ENCODE peak calls at places on chromosomes 6 and 20, in five cellular contexts. One of them, this sample, is unnamed.

GRCh38 chr6:167737205-167737830 is 89.4 kb upstream of the AFDN start:
- DNase-seq in IMR-90: no peak
- DNase-seq in neuronal stem cell: no peak
- DNase-seq in H1: no peak
- DNase-seq in mesenchymal stem cell: no peak
- DNase-seq in this sample: no peak

GRCh38 chr20:55597526-55597925 is 407.8 kb downstream of the CBLN4 start:
- DNase-seq in IMR-90: no peak
- DNase-seq in neuronal stem cell: no peak
- DNase-seq in H1: no peak
- DNase-seq in mesenchymal stem cell: no peak
- DNase-seq in this sample: no peak

GRCh38 chr20:22908437-22908836 is 126.7 kb upstream of the SSTR4 start:
- DNase-seq in IMR-90: no peak
- DNase-seq in neuronal stem cell: no peak
- DNase-seq in H1: peak; percentile 51
- DNase-seq in mesenchymal stem cell: no peak
- DNase-seq in this sample: peak; percentile 22

GRCh38 chr6:155481215-155481614 is 25.6 kb upstream of the NOX3 start:
- DNase-seq in IMR-90: peak; percentile 56
- DNase-seq in neuronal stem cell: no peak
- DNase-seq in H1: no peak
- DNase-seq in mesenchymal stem cell: no peak
- DNase-seq in this sample: no peak

GRCh38 chr6:280775-281468 is 11.4 kb upstream of the DUSP22 start:
- DNase-seq in IMR-90: no peak
- DNase-seq in neuronal stem cell: no peak
- DNase-seq in H1: no peak
- DNase-seq in mesenchymal stem cell: no peak
- DNase-seq in this sample: no peak

GRCh38 chr6:27545271-27546046 is 72.6 kb upstream of the ZNF184 start:
- DNase-seq in IMR-90: peak; percentile 76
- DNase-seq in neuronal stem cell: no peak
- DNase-seq in H1: peak; percentile 98
- DNase-seq in mesenchymal stem cell: peak; percentile 71
- DNase-seq in this sample: peak; percentile 94

GRCh38 chr6:130365166-130366010 is 429 bp upstream of the TMEM200A start:
- DNase-seq in IMR-90: peak; percentile 70
- DNase-seq in neuronal stem cell: peak; percentile 73
- DNase-seq in H1: peak; percentile 96
- DNase-seq in mesenchymal stem cell: peak; percentile 81
- DNase-seq in this sample: peak; percentile 84

GRCh38 chr6:108119212-108120141 is 44.9 kb upstream of the OSTM1 start:
- DNase-seq in IMR-90: no peak
- DNase-seq in neuronal stem cell: peak; percentile 23
- DNase-seq in H1: peak; percentile 83
- DNase-seq in mesenchymal stem cell: no peak
- DNase-seq in this sample: peak; percentile 40

GRCh38 chr20:3452127-3452526 is 18.7 kb upstream of the ATRN start:
- DNase-seq in IMR-90: no peak
- DNase-seq in neuronal stem cell: no peak
- DNase-seq in H1: no peak
- DNase-seq in mesenchymal stem cell: no peak
- DNase-seq in this sample: no peak

GRCh38 chr6:109373333-109373732 is 8.9 kb downstream of the CD164 start:
- DNase-seq in IMR-90: no peak
- DNase-seq in neuronal stem cell: no peak
- DNase-seq in H1: no peak
- DNase-seq in mesenchymal stem cell: no peak
- DNase-seq in this sample: no peak

GRCh38 chr6:99013145-99013544 is 65.4 kb upstream of the FBXL4 start:
- DNase-seq in IMR-90: peak; percentile 97
- DNase-seq in neuronal stem cell: no peak
- DNase-seq in H1: no peak
- DNase-seq in mesenchymal stem cell: peak; percentile 92
- DNase-seq in this sample: peak; percentile 57

GRCh38 chr20:36197271-36197670 is 39.0 kb upstream of the AAR2 start:
- DNase-seq in IMR-90: no peak
- DNase-seq in neuronal stem cell: no peak
- DNase-seq in H1: no peak
- DNase-seq in mesenchymal stem cell: no peak
- DNase-seq in this sample: no peak

GRCh38 chr6:31778999-31779885 is 2.1 kb upstream of the VWA7 start:
- DNase-seq in IMR-90: no peak
- DNase-seq in neuronal stem cell: no peak
- DNase-seq in H1: no peak
- DNase-seq in mesenchymal stem cell: no peak
- DNase-seq in this sample: no peak

GRCh38 chr6:25042599-25042936 is 106.8 kb upstream of the RIPOR2 start:
- DNase-seq in IMR-90: no peak
- DNase-seq in neuronal stem cell: no peak
- DNase-seq in H1: no peak
- DNase-seq in mesenchymal stem cell: no peak
- DNase-seq in this sample: no peak

GRCh38 chr6:46325561-46326525 is 155.1 kb upstream of the ENPP5 start:
- DNase-seq in IMR-90: peak; percentile 28
- DNase-seq in neuronal stem cell: no peak
- DNase-seq in H1: peak; percentile 47
- DNase-seq in mesenchymal stem cell: peak; percentile 70
- DNase-seq in this sample: peak; percentile 41

DNA sequence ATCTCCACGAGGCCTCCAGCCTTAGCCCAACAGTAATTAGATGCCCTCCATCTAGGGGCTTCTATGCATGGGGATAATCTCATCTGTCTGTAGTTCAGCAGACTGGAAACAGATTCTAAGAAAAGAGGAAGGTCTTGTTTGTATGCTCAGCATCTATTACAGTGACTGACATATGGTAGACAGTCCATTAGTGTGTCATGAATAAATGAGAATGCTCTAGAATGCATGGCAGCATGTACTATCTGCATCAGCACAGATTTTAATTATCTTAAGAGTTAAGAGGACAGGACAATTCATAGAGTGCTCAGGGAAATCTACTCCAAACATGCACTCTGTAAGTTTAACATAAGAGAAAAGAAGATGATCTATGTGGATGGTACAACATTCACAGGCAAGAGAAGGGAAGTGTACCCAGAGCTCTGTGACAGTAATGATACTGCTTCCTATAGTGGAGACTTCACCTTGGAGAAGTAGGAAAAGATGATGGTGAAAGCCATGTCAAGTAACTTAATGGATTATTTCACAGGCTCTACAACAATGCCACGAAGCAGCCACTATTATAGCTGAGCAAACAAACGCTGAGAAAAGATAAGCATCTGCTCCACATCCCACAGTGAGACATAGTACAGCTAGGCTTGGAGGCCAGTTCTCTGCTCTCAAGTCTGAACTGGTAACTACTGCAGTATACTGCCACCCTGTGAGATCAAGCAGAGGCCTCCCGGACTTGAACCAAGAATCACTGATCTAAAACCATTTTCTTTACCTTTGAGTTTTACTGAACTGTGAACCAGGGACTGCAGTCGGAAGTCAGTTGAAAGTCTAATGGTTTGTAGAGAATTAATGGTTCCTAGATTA is 309.2 kb upstream of the SPTLC3 start:
- DNase-seq in IMR-90: no peak
- DNase-seq in neuronal stem cell: no peak
- DNase-seq in H1: no peak
- DNase-seq in mesenchymal stem cell: no peak
- DNase-seq in this sample: no peak
- H3K4me1 ChIP-seq in IMR-90: no peaks in the 10 kb centered on the region
- H3K4me1 ChIP-seq in neuronal stem cell: no peaks in the 10 kb centered on the region
- H3K4me1 ChIP-seq in H1: peaks cover 3% of the 10 kb centered on the region
- H3K4me1 ChIP-seq in mesenchymal stem cell: no peaks in the 10 kb centered on the region
- H3K4me1 ChIP-seq in this sample: no peaks in the 10 kb centered on the region

GRCh38 chr20:51450221-51450712 is 92.3 kb downstream of the NFATC2 start:
- DNase-seq in IMR-90: no peak
- DNase-seq in neuronal stem cell: no peak
- DNase-seq in H1: no peak
- DNase-seq in mesenchymal stem cell: no peak
- DNase-seq in this sample: no peak
- H2AK5ac ChIP-seq in IMR-90: no peak overlapping the region
- H2AK5ac ChIP-seq in neuronal stem cell: no peak overlapping the region
- H2AK5ac ChIP-seq in H1: no peak overlapping the region
- H2AK5ac ChIP-seq in mesenchymal stem cell: no peak overlapping the region
- H2AK5ac ChIP-seq in this sample: no peak overlapping the region

GRCh38 chr6:6723792-6724318 is 135.3 kb downstream of the LY86 start:
- DNase-seq in IMR-90: no peak
- DNase-seq in neuronal stem cell: no peak
- DNase-seq in H1: no peak
- DNase-seq in mesenchymal stem cell: no peak
- DNase-seq in this sample: no peak

GRCh38 chr6:6725120-6725833 is 136.8 kb downstream of the LY86 start:
- DNase-seq in IMR-90: no peak
- DNase-seq in neuronal stem cell: no peak
- DNase-seq in H1: peak; percentile 78
- DNase-seq in mesenchymal stem cell: no peak
- DNase-seq in this sample: peak; percentile 77

GRCh38 chr6:6723316-6723715 is 134.8 kb downstream of the LY86 start:
- DNase-seq in IMR-90: no peak
- DNase-seq in neuronal stem cell: no peak
- DNase-seq in H1: no peak
- DNase-seq in mesenchymal stem cell: no peak
- DNase-seq in this sample: no peak

GRCh38 chr6:6725834-6726194 is 137.3 kb downstream of the LY86 start:
- DNase-seq in IMR-90: no peak
- DNase-seq in neuronal stem cell: no peak
- DNase-seq in H1: no peak
- DNase-seq in mesenchymal stem cell: no peak
- DNase-seq in this sample: no peak

GRCh38 chr6:6724319-6725119 is 136.0 kb downstream of the LY86 start:
- DNase-seq in IMR-90: peak; percentile 76
- DNase-seq in neuronal stem cell: peak; percentile 69
- DNase-seq in H1: peak; percentile 83
- DNase-seq in mesenchymal stem cell: peak; percentile 84
- DNase-seq in this sample: peak; percentile 89
- H3K4me3 ChIP-seq in IMR-90: peak overlapping the region; percentile 39
- H3K4me3 ChIP-seq in neuronal stem cell: no peak overlapping the region
- H3K4me3 ChIP-seq in H1: peak overlapping the region; percentile 51
- H3K4me3 ChIP-seq in mesenchymal stem cell: peak overlapping the region; percentile 65
- H3K4me3 ChIP-seq in this sample: no peak overlapping the region

GRCh38 chr20:6707231-6707870 is 60.1 kb upstream of the BMP2 start:
- DNase-seq in IMR-90: no peak
- DNase-seq in neuronal stem cell: no peak
- DNase-seq in H1: no peak
- DNase-seq in mesenchymal stem cell: peak; percentile 46
- DNase-seq in this sample: peak; percentile 80
- H3K4me1 ChIP-seq in IMR-90: peaks cover 29% of the 10 kb centered on the region
- H3K4me1 ChIP-seq in neuronal stem cell: peaks cover 6% of the 10 kb centered on the region
- H3K4me1 ChIP-seq in H1: no peaks in the 10 kb centered on the region
- H3K4me1 ChIP-seq in mesenchymal stem cell: peaks cover 15% of the 10 kb centered on the region
- H3K4me1 ChIP-seq in this sample: peaks cover 25% of the 10 kb centered on the region

GRCh38 chr6:158002249-158002950 is 20.7 kb downstream of the SYNJ2 start:
- DNase-seq in IMR-90: no peak
- DNase-seq in neuronal stem cell: no peak
- DNase-seq in H1: no peak
- DNase-seq in mesenchymal stem cell: no peak
- DNase-seq in this sample: peak; percentile 72

GRCh38 chr6:158000530-158001307 is 19.1 kb downstream of the SYNJ2 start:
- DNase-seq in IMR-90: no peak
- DNase-seq in neuronal stem cell: no peak
- DNase-seq in H1: no peak
- DNase-seq in mesenchymal stem cell: no peak
- DNase-seq in this sample: no peak

GRCh38 chr6:158003910-158004695 is 22.4 kb downstream of the SYNJ2 start:
- DNase-seq in IMR-90: no peak
- DNase-seq in neuronal stem cell: no peak
- DNase-seq in H1: no peak
- DNase-seq in mesenchymal stem cell: no peak
- DNase-seq in this sample: peak; percentile 65

GRCh38 chr6:158004696-158005095 is 23.0 kb downstream of the SYNJ2 start:
- DNase-seq in IMR-90: no peak
- DNase-seq in neuronal stem cell: no peak
- DNase-seq in H1: no peak
- DNase-seq in mesenchymal stem cell: no peak
- DNase-seq in this sample: no peak

GRCh38 chr6:158002951-158003853 is 21.5 kb downstream of the SYNJ2 start:
- DNase-seq in IMR-90: peak; percentile 81
- DNase-seq in neuronal stem cell: no peak
- DNase-seq in H1: no peak
- DNase-seq in mesenchymal stem cell: peak; percentile 94
- DNase-seq in this sample: peak; percentile 75
- H2AK5ac ChIP-seq in IMR-90: peak overlapping the region; percentile 70
- H2AK5ac ChIP-seq in neuronal stem cell: peak overlapping the region; percentile 9
- H2AK5ac ChIP-seq in H1: no peak overlapping the region
- H2AK5ac ChIP-seq in mesenchymal stem cell: peak overlapping the region; percentile 63
- H2AK5ac ChIP-seq in this sample: peak overlapping the region; percentile 38

GRCh38 chr6:13519839-13520238 is 32.4 kb upstream of the GFOD1 start:
- DNase-seq in IMR-90: no peak
- DNase-seq in neuronal stem cell: no peak
- DNase-seq in H1: no peak
- DNase-seq in mesenchymal stem cell: no peak
- DNase-seq in this sample: no peak
- H3K4me3 ChIP-seq in IMR-90: no peak overlapping the region
- H3K4me3 ChIP-seq in neuronal stem cell: no peak overlapping the region
- H3K4me3 ChIP-seq in H1: no peak overlapping the region
- H3K4me3 ChIP-seq in mesenchymal stem cell: no peak overlapping the region
- H3K4me3 ChIP-seq in this sample: no peak overlapping the region

GRCh38 chr20:38602185-38602581 is 574 bp downstream of the ARHGAP40 start:
- DNase-seq in IMR-90: no peak
- DNase-seq in neuronal stem cell: no peak
- DNase-seq in H1: no peak
- DNase-seq in mesenchymal stem cell: no peak
- DNase-seq in this sample: peak; percentile 65

GRCh38 chr20:38603286-38603685 is 1.7 kb downstream of the ARHGAP40 start:
- DNase-seq in IMR-90: no peak
- DNase-seq in neuronal stem cell: no peak
- DNase-seq in H1: no peak
- DNase-seq in mesenchymal stem cell: no peak
- DNase-seq in this sample: no peak

GRCh38 chr20:38601216-38602184 is at the start of gene ARHGAP40:
- DNase-seq in IMR-90: no peak
- DNase-seq in neuronal stem cell: no peak
- DNase-seq in H1: peak; percentile 72
- DNase-seq in mesenchymal stem cell: no peak
- DNase-seq in this sample: peak; percentile 78

GRCh38 chr20:38599410-38599882 is 2.2 kb upstream of the ARHGAP40 start:
- DNase-seq in IMR-90: no peak
- DNase-seq in neuronal stem cell: no peak
- DNase-seq in H1: no peak
- DNase-seq in mesenchymal stem cell: no peak
- DNase-seq in this sample: peak; percentile 79

DNA sequence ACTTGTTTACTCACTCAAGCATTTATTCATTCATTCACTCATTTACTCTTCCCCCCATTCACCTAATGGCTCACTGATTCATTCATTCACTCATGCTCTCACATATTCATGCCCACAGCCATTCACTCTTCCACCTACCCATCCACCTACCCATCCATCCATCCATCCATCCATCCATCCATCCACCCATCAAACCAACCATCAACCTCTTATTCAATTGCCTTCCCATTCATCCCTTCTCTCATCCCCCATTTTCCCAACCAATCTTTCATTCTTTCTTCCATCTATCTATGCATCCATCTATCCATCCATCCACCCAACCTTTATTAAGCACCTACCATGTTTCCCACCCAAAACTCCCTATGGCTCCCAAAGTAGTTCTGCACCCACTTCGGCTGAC is 1.6 kb upstream of the ARHGAP40 start:
- DNase-seq in IMR-90: no peak
- DNase-seq in neuronal stem cell: no peak
- DNase-seq in H1: no peak
- DNase-seq in mesenchymal stem cell: no peak
- DNase-seq in this sample: no peak
- H3K4me1 ChIP-seq in IMR-90: no peaks in the 10 kb centered on the region
- H3K4me1 ChIP-seq in neuronal stem cell: peaks cover 12% of the 10 kb centered on the region
- H3K4me1 ChIP-seq in H1: peaks cover 16% of the 10 kb centered on the region
- H3K4me1 ChIP-seq in mesenchymal stem cell: peaks cover 21% of the 10 kb centered on the region
- H3K4me1 ChIP-seq in this sample: peaks cover 24% of the 10 kb centered on the region

GRCh38 chr20:50292324-50293243 is 102.0 kb downstream of the CEBPB start:
- DNase-seq in IMR-90: peak; percentile 99
- DNase-seq in neuronal stem cell: no peak
- DNase-seq in H1: no peak
- DNase-seq in mesenchymal stem cell: peak; percentile 98
- DNase-seq in this sample: peak; percentile 86
- H2AK5ac ChIP-seq in IMR-90: peak overlapping the region; percentile 100
- H2AK5ac ChIP-seq in neuronal stem cell: no peak overlapping the region
- H2AK5ac ChIP-seq in H1: no peak overlapping the region
- H2AK5ac ChIP-seq in mesenchymal stem cell: peak overlapping the region; percentile 70
- H2AK5ac ChIP-seq in this sample: no peak overlapping the region